ENCODE peak calls at places on chromosomes 6 and 20, in four cellular contexts. One of them, this sample, is unnamed.

GRCh38 chr6:193773-194310 is 98.4 kb upstream of the DUSP22 start:
- DNase-seq in activated T-cell treated with anti-CD3 and anti-CD28 coated beads for 1 hour: no peak
- DNase-seq in astrocyte of the spinal cord: no peak
- DNase-seq in left cardiac atrium: no peak
- DNase-seq in this sample: no peak

GRCh38 chr6:16514249-16514648 is 247.0 kb downstream of the ATXN1 start:
- DNase-seq in left cardiac atrium: no peak
- DNase-seq in activated T-cell treated with anti-CD3 and anti-CD28 coated beads for 1 hour: no peak
- DNase-seq in astrocyte of the spinal cord: peak; percentile 76
- DNase-seq in this sample: peak; percentile 91

GRCh38 chr6:70281923-70282902 is 20.7 kb downstream of the COL9A1 start:
- DNase-seq in left cardiac atrium: peak; percentile 38
- DNase-seq in activated T-cell treated with anti-CD3 and anti-CD28 coated beads for 1 hour: no peak
- DNase-seq in astrocyte of the spinal cord: no peak
- DNase-seq in this sample: no peak

GRCh38 chr6:116392158-116393032 is 21.6 kb downstream of the DSE start:
- DNase-seq in astrocyte of the spinal cord: peak; percentile 17
- DNase-seq in activated T-cell treated with anti-CD3 and anti-CD28 coated beads for 1 hour: no peak
- DNase-seq in left cardiac atrium: no peak
- DNase-seq in this sample: peak; percentile 45

GRCh38 chr6:44002591-44003344 is 124.5 kb downstream of the MRPL14 start:
- DNase-seq in astrocyte of the spinal cord: peak; percentile 54
- DNase-seq in left cardiac atrium: peak; percentile 57
- DNase-seq in activated T-cell treated with anti-CD3 and anti-CD28 coated beads for 1 hour: peak; percentile 42
- DNase-seq in this sample: peak; percentile 32

GRCh38 chr20:37845261-37845681 is 57.7 kb upstream of the VSTM2L start:
- DNase-seq in astrocyte of the spinal cord: no peak
- DNase-seq in left cardiac atrium: peak; percentile 48
- DNase-seq in activated T-cell treated with anti-CD3 and anti-CD28 coated beads for 1 hour: no peak
- DNase-seq in this sample: no peak

GRCh38 chr6:110558575-110558974 is 82.2 kb upstream of the SLC22A16 start:
- DNase-seq in activated T-cell treated with anti-CD3 and anti-CD28 coated beads for 1 hour: no peak
- DNase-seq in left cardiac atrium: no peak
- DNase-seq in astrocyte of the spinal cord: no peak
- DNase-seq in this sample: no peak

GRCh38 chr6:10809098-10809497 is 29.2 kb downstream of the MAK start:
- DNase-seq in left cardiac atrium: no peak
- DNase-seq in astrocyte of the spinal cord: no peak
- DNase-seq in activated T-cell treated with anti-CD3 and anti-CD28 coated beads for 1 hour: no peak
- DNase-seq in this sample: no peak

GRCh38 chr20:32903666-32904175 is 45.0 kb downstream of the EFCAB8 start:
- DNase-seq in left cardiac atrium: no peak
- DNase-seq in activated T-cell treated with anti-CD3 and anti-CD28 coated beads for 1 hour: no peak
- DNase-seq in astrocyte of the spinal cord: no peak
- DNase-seq in this sample: no peak

GRCh38 chr20:56422131-56422823 is 10.2 kb downstream of the CASS4 start:
- DNase-seq in left cardiac atrium: no peak
- DNase-seq in astrocyte of the spinal cord: peak; percentile 93
- DNase-seq in activated T-cell treated with anti-CD3 and anti-CD28 coated beads for 1 hour: no peak
- DNase-seq in this sample: peak; percentile 79

GRCh38 chr20:22531056-22531615 is 53.2 kb downstream of the FOXA2 start:
- DNase-seq in left cardiac atrium: no peak
- DNase-seq in activated T-cell treated with anti-CD3 and anti-CD28 coated beads for 1 hour: no peak
- DNase-seq in astrocyte of the spinal cord: no peak
- DNase-seq in this sample: no peak

GRCh38 chr6:87808005-87808757 is 106.1 kb upstream of the AKIRIN2 start:
- DNase-seq in astrocyte of the spinal cord: peak; percentile 31
- DNase-seq in activated T-cell treated with anti-CD3 and anti-CD28 coated beads for 1 hour: no peak
- DNase-seq in left cardiac atrium: no peak
- DNase-seq in this sample: no peak

GRCh38 chr6:465531-466348 is 74.2 kb downstream of the IRF4 start:
- DNase-seq in left cardiac atrium: no peak
- DNase-seq in activated T-cell treated with anti-CD3 and anti-CD28 coated beads for 1 hour: no peak
- DNase-seq in astrocyte of the spinal cord: no peak
- DNase-seq in this sample: no peak

GRCh38 chr20:17816804-17817590 is 117.2 kb downstream of the BANF2 start:
- DNase-seq in left cardiac atrium: no peak
- DNase-seq in astrocyte of the spinal cord: no peak
- DNase-seq in activated T-cell treated with anti-CD3 and anti-CD28 coated beads for 1 hour: no peak
- DNase-seq in this sample: no peak

GRCh38 chr6:116562614-116563013 is 8.7 kb upstream of the RWDD1 start:
- DNase-seq in left cardiac atrium: no peak
- DNase-seq in activated T-cell treated with anti-CD3 and anti-CD28 coated beads for 1 hour: no peak
- DNase-seq in astrocyte of the spinal cord: no peak
- DNase-seq in this sample: no peak

GRCh38 chr6:34285571-34285970 is 36.8 kb upstream of the SMIM29 start:
- DNase-seq in left cardiac atrium: no peak
- DNase-seq in activated T-cell treated with anti-CD3 and anti-CD28 coated beads for 1 hour: no peak
- DNase-seq in astrocyte of the spinal cord: no peak
- DNase-seq in this sample: no peak

GRCh38 chr6:132893772-132894490 is 79.6 kb downstream of the RPS12 start:
- DNase-seq in astrocyte of the spinal cord: no peak
- DNase-seq in activated T-cell treated with anti-CD3 and anti-CD28 coated beads for 1 hour: no peak
- DNase-seq in left cardiac atrium: no peak
- DNase-seq in this sample: no peak

GRCh38 chr6:123564363-123564762 is 72.4 kb downstream of the TRDN start:
- DNase-seq in activated T-cell treated with anti-CD3 and anti-CD28 coated beads for 1 hour: no peak
- DNase-seq in left cardiac atrium: no peak
- DNase-seq in astrocyte of the spinal cord: no peak
- DNase-seq in this sample: no peak

GRCh38 chr6:139479433-139480222 is 105.2 kb upstream of the CITED2 start:
- DNase-seq in astrocyte of the spinal cord: no peak
- DNase-seq in activated T-cell treated with anti-CD3 and anti-CD28 coated beads for 1 hour: no peak
- DNase-seq in left cardiac atrium: no peak
- DNase-seq in this sample: no peak

GRCh38 chr6:46453756-46454316 is 37.4 kb downstream of the RCAN2 start:
- DNase-seq in left cardiac atrium: no peak
- DNase-seq in activated T-cell treated with anti-CD3 and anti-CD28 coated beads for 1 hour: no peak
- DNase-seq in astrocyte of the spinal cord: peak; percentile 33
- DNase-seq in this sample: no peak

GRCh38 chr20:62778601-62779416 is 17.5 kb upstream of the MRGBP start:
- DNase-seq in left cardiac atrium: no peak
- DNase-seq in activated T-cell treated with anti-CD3 and anti-CD28 coated beads for 1 hour: no peak
- DNase-seq in astrocyte of the spinal cord: no peak
- DNase-seq in this sample: no peak

GRCh38 chr6:71383891-71384489 is 95.4 kb downstream of the OGFRL1 start:
- DNase-seq in left cardiac atrium: no peak
- DNase-seq in astrocyte of the spinal cord: peak; percentile 80
- DNase-seq in activated T-cell treated with anti-CD3 and anti-CD28 coated beads for 1 hour: no peak
- DNase-seq in this sample: peak; percentile 38

GRCh38 chr6:111478064-111478476 is 4.9 kb downstream of the REV3L start:
- DNase-seq in left cardiac atrium: no peak
- DNase-seq in activated T-cell treated with anti-CD3 and anti-CD28 coated beads for 1 hour: no peak
- DNase-seq in astrocyte of the spinal cord: peak; percentile 55
- DNase-seq in this sample: peak; percentile 15

GRCh38 chr6:82033631-82034211 is 213.8 kb downstream of the IBTK start:
- DNase-seq in astrocyte of the spinal cord: no peak
- DNase-seq in activated T-cell treated with anti-CD3 and anti-CD28 coated beads for 1 hour: no peak
- DNase-seq in left cardiac atrium: peak; percentile 48
- DNase-seq in this sample: peak; percentile 37

GRCh38 chr6:41974281-41974825 is 32.7 kb upstream of the CCND3 start:
- DNase-seq in left cardiac atrium: no peak
- DNase-seq in astrocyte of the spinal cord: no peak
- DNase-seq in activated T-cell treated with anti-CD3 and anti-CD28 coated beads for 1 hour: no peak
- DNase-seq in this sample: no peak

GRCh38 chr6:166333172-166333995 is 9.0 kb downstream of the SFT2D1 start:
- DNase-seq in astrocyte of the spinal cord: no peak
- DNase-seq in activated T-cell treated with anti-CD3 and anti-CD28 coated beads for 1 hour: no peak
- DNase-seq in left cardiac atrium: no peak
- DNase-seq in this sample: no peak

GRCh38 chr20:58892126-58892931 is 39.8 kb downstream of the GNAS start:
- DNase-seq in left cardiac atrium: peak; percentile 81
- DNase-seq in activated T-cell treated with anti-CD3 and anti-CD28 coated beads for 1 hour: peak; percentile 67
- DNase-seq in astrocyte of the spinal cord: peak; percentile 59
- DNase-seq in this sample: peak; percentile 34

GRCh38 chr20:60050193-60050960 is 92.2 kb downstream of the CDH26 start:
- DNase-seq in astrocyte of the spinal cord: no peak
- DNase-seq in left cardiac atrium: no peak
- DNase-seq in activated T-cell treated with anti-CD3 and anti-CD28 coated beads for 1 hour: no peak
- DNase-seq in this sample: no peak

GRCh38 chr6:16635810-16636602 is 125.3 kb downstream of the ATXN1 start:
- DNase-seq in activated T-cell treated with anti-CD3 and anti-CD28 coated beads for 1 hour: no peak
- DNase-seq in astrocyte of the spinal cord: peak; percentile 84
- DNase-seq in left cardiac atrium: no peak
- DNase-seq in this sample: peak; percentile 77

GRCh38 chr6:91098006-91098405 is 511.1 kb upstream of the MAP3K7 start:
- DNase-seq in astrocyte of the spinal cord: peak; percentile 13
- DNase-seq in activated T-cell treated with anti-CD3 and anti-CD28 coated beads for 1 hour: no peak
- DNase-seq in left cardiac atrium: no peak
- DNase-seq in this sample: no peak

GRCh38 chr20:2329286-2329685 is 33.5 kb downstream of the TGM3 start:
- DNase-seq in activated T-cell treated with anti-CD3 and anti-CD28 coated beads for 1 hour: no peak
- DNase-seq in astrocyte of the spinal cord: no peak
- DNase-seq in left cardiac atrium: no peak
- DNase-seq in this sample: no peak

GRCh38 chr6:14031516-14031915 is 86.1 kb upstream of the CD83 start:
- DNase-seq in left cardiac atrium: no peak
- DNase-seq in activated T-cell treated with anti-CD3 and anti-CD28 coated beads for 1 hour: no peak
- DNase-seq in astrocyte of the spinal cord: no peak
- DNase-seq in this sample: no peak

GRCh38 chr6:169719117-169719516 is 5.2 kb downstream of the PHF10 start:
- DNase-seq in left cardiac atrium: no peak
- DNase-seq in astrocyte of the spinal cord: peak; percentile 25
- DNase-seq in activated T-cell treated with anti-CD3 and anti-CD28 coated beads for 1 hour: no peak
- DNase-seq in this sample: no peak

GRCh38 chr20:59575653-59576052 is 28.7 kb upstream of the PHACTR3 start:
- DNase-seq in left cardiac atrium: no peak
- DNase-seq in activated T-cell treated with anti-CD3 and anti-CD28 coated beads for 1 hour: no peak
- DNase-seq in astrocyte of the spinal cord: no peak
- DNase-seq in this sample: no peak

GRCh38 chr6:31548423-31548873 is 1.0 kb downstream of the NFKBIL1 start:
- DNase-seq in astrocyte of the spinal cord: no peak
- DNase-seq in left cardiac atrium: no peak
- DNase-seq in activated T-cell treated with anti-CD3 and anti-CD28 coated beads for 1 hour: no peak
- DNase-seq in this sample: no peak

GRCh38 chr6:33787336-33787953 is 1.5 kb downstream of the LEMD2 start:
- DNase-seq in astrocyte of the spinal cord: peak; percentile 33
- DNase-seq in activated T-cell treated with anti-CD3 and anti-CD28 coated beads for 1 hour: no peak
- DNase-seq in left cardiac atrium: no peak
- DNase-seq in this sample: no peak

GRCh38 chr20:32192698-32193097 is 14.8 kb downstream of the PLAGL2 start:
- DNase-seq in astrocyte of the spinal cord: no peak
- DNase-seq in activated T-cell treated with anti-CD3 and anti-CD28 coated beads for 1 hour: no peak
- DNase-seq in left cardiac atrium: no peak
- DNase-seq in this sample: no peak

GRCh38 chr6:169589293-169589692 is 112.5 kb downstream of the WDR27 start:
- DNase-seq in astrocyte of the spinal cord: peak; percentile 89
- DNase-seq in activated T-cell treated with anti-CD3 and anti-CD28 coated beads for 1 hour: no peak
- DNase-seq in left cardiac atrium: no peak
- DNase-seq in this sample: no peak

GRCh38 chr6:42450314-42451145 is 1.2 kb downstream of the TRERF1 start:
- DNase-seq in astrocyte of the spinal cord: peak; percentile 31
- DNase-seq in activated T-cell treated with anti-CD3 and anti-CD28 coated beads for 1 hour: no peak
- DNase-seq in left cardiac atrium: no peak
- DNase-seq in this sample: no peak